ENCODE peak calls at places on chromosomes 3 and 15, in eight cellular contexts. J is A673, M is SJSA1, L is neural progenitor cell, N is psoas muscle, W is AG04450, O is fibroblast of lung, K is breast epithelium. Q is an unnamed sample. For H3K9me3, the result is how much of the 10 kb centered on the place peaks cover.

GRCh38 chr3:151135548-151136337 is 50.3 kb downstream of the MED12L start:
- DNase-seq in N (no peak), L (no peak), W (no peak), K (no peak), O (peak), M (no peak), J (no peak), Q (no peak)

GRCh38 chr15:41838400-41838897 is at the start of gene PLA2G4B:
- DNase-seq in K (peak), W (no peak), J (no peak), O (no peak), L (no peak), N (peak), M (no peak), Q (no peak)

GRCh38 chr15:64895285-64896065 is 16.2 kb upstream of the ANKDD1A start:
- DNase-seq in L (no peak), M (no peak), J (peak), O (no peak), W (no peak), K (no peak), N (no peak), Q (peak)

GRCh38 chr3:15326037-15326436 is 6.3 kb downstream of the SH3BP5 start:
- DNase-seq in N (peak), W (no peak), L (no peak), K (no peak), J (no peak), M (no peak), O (no peak), Q (no peak)

GRCh38 chr15:99582508-99582960 is 16.8 kb downstream of the MEF2A start:
- DNase-seq in N (no peak), K (no peak), W (no peak), O (no peak), L (no peak), J (peak), M (no peak), Q (no peak)

GRCh38 chr3:38519651-38520050 is 23.5 kb downstream of the EXOG start:
- DNase-seq in M (no peak), K (no peak), N (no peak), O (no peak), W (no peak), J (peak), L (no peak), Q (no peak)

GRCh38 chr15:40291088-40291574 is 8.3 kb upstream of the ANKRD63 start:
- DNase-seq in L (peak), K (no peak), W (peak), N (no peak), J (peak), M (no peak), O (peak), Q (no peak)

GRCh38 chr3:23440416-23441294 is 237.5 kb downstream of the UBE2E2 start:
- DNase-seq in K (no peak), L (no peak), N (no peak), O (no peak), J (no peak), M (no peak), W (no peak), Q (peak)

GRCh38 chr3:152459572-152459971 is 190.8 kb downstream of the MBNL1 start:
- DNase-seq in M (no peak), O (no peak), W (no peak), L (no peak), J (no peak), N (no peak), K (no peak), Q (no peak)

GRCh38 chr3:7504886-7505775 is 644.2 kb downstream of the GRM7 start:
- DNase-seq in K (no peak), W (no peak), M (peak), J (peak), O (peak), N (peak), L (no peak), Q (no peak)

GRCh38 chr15:34726407-34727100 is 28.2 kb downstream of the GJD2 start:
- DNase-seq in K (no peak), M (peak), J (no peak), W (peak), N (no peak), O (peak), L (no peak), Q (no peak)

GRCh38 chr3:25604107-25604805 is 60.5 kb downstream of the TOP2B start:
- DNase-seq in W (peak), K (no peak), L (no peak), N (no peak), O (peak), M (no peak), J (peak), Q (no peak)

GRCh38 chr15:67240235-67241131 is 14.0 kb downstream of the AAGAB start:
- DNase-seq in J (no peak), N (no peak), W (no peak), L (no peak), M (no peak), O (no peak), K (no peak), Q (peak)

GRCh38 chr15:50830477-50831354 is 65.2 kb upstream of the SPPL2A start:
- DNase-seq in O (peak), W (no peak), M (no peak), K (no peak), J (no peak), N (no peak), L (no peak), Q (no peak)

GRCh38 chr15:98076021-98076816 is 115.7 kb downstream of the ARRDC4 start:
- DNase-seq in L (no peak), W (no peak), O (peak), N (no peak), J (no peak), M (no peak), K (no peak), Q (no peak)

GRCh38 chr3:99410789-99411311 is 227.5 kb upstream of the COL8A1 start:
- DNase-seq in J (no peak), O (peak), L (peak), N (no peak), W (no peak), K (no peak), M (peak), Q (no peak)

GRCh38 chr3:133859381-133860245 is 36.1 kb downstream of the RAB6B start:
- DNase-seq in O (no peak), N (no peak), L (no peak), M (no peak), W (no peak), J (no peak), K (no peak), Q (no peak)

GRCh38 chr15:101043911-101044624 is 124.9 kb downstream of the LRRK1 start:
- DNase-seq in N (no peak), K (no peak), J (no peak), L (no peak), O (no peak), M (peak), W (no peak), Q (no peak)

GRCh38 chr3:9951126-9951525 is 1.1 kb downstream of the PRRT3 start:
- DNase-seq in J (no peak), O (no peak), W (no peak), L (no peak), M (no peak), N (no peak), K (no peak), Q (peak)

GRCh38 chr3:151008699-151009098 is 36.2 kb upstream of the CLRN1 start:
- DNase-seq in N (no peak), J (peak), O (peak), M (no peak), W (peak), K (no peak), L (peak), Q (no peak)

GRCh38 chr15:41990243-41990605 is 17.9 kb upstream of the EHD4 start:
- DNase-seq in O (no peak), J (no peak), W (no peak), M (no peak), L (no peak), N (peak), K (no peak), Q (peak)

GRCh38 chr15:76335851-76336253 is 721 bp upstream of the ISL2 start:
- DNase-seq in W (no peak), O (no peak), K (no peak), J (no peak), M (peak), L (peak), N (no peak), Q (peak)

GRCh38 chr3:194497799-194498575 is 11.2 kb upstream of the ATP13A3 start:
- DNase-seq in N (peak), M (no peak), W (no peak), O (no peak), J (no peak), K (no peak), L (no peak), Q (no peak)

GRCh38 chr3:99548674-99549073 is 89.7 kb upstream of the COL8A1 start:
- DNase-seq in N (no peak), M (no peak), K (no peak), L (no peak), J (no peak), O (no peak), W (no peak), Q (no peak)

GRCh38 chr3:186746008-186746407 is 28.8 kb downstream of the KNG1 start:
- DNase-seq in M (peak), J (peak), K (no peak), N (no peak), L (peak), W (peak), O (peak), Q (no peak)

GRCh38 chr3:184662192-184662591 is 49.7 kb downstream of the MAGEF1 start:
- DNase-seq in M (no peak), N (no peak), K (no peak), O (peak), W (no peak), L (no peak), J (no peak), Q (no peak)

GRCh38 chr3:187913617-187914033 is 168.4 kb upstream of the BCL6 start:
- DNase-seq in M (peak), J (no peak), N (no peak), W (peak), L (no peak), K (no peak), O (peak), Q (peak)

GRCh38 chr3:30124435-30125390 is 481.7 kb upstream of the TGFBR2 start:
- DNase-seq in K (no peak), L (peak), W (peak), J (peak), N (no peak), M (no peak), O (peak), Q (no peak)

GRCh38 chr3:31606453-31606852 is 73.7 kb downstream of the STT3B start:
- DNase-seq in L (peak), O (no peak), N (no peak), M (no peak), K (no peak), J (no peak), W (no peak), Q (peak)

GRCh38 chr3:112856537-112856936 is 9.9 kb upstream of the CD200R1L start:
- DNase-seq in M (no peak), J (peak), W (no peak), L (no peak), N (no peak), K (no peak), O (peak), Q (peak)

GRCh38 chr15:60553163-60553562 is 74.2 kb upstream of the ICE2 start:
- DNase-seq in K (no peak), L (no peak), M (no peak), N (peak), J (no peak), O (no peak), W (no peak), Q (no peak)

GRCh38 chr15:60552224-60552623 is 73.3 kb upstream of the ICE2 start:
- DNase-seq in J (no peak), W (no peak), L (no peak), M (no peak), N (no peak), K (no peak), O (no peak), Q (no peak)

GRCh38 chr15:60555814-60556213 is 76.9 kb upstream of the ICE2 start:
- DNase-seq in N (no peak), L (no peak), M (no peak), W (no peak), O (no peak), K (no peak), J (no peak), Q (no peak)

GRCh38 chr15:60555291-60555690 is 76.3 kb upstream of the ICE2 start:
- DNase-seq in W (no peak), K (no peak), L (no peak), M (no peak), N (no peak), O (no peak), J (no peak), Q (no peak)

GRCh38 chr15:60554494-60554893 is 75.6 kb upstream of the ICE2 start:
- DNase-seq in O (no peak), J (no peak), K (no peak), M (no peak), N (no peak), W (no peak), L (no peak), Q (no peak)
- H3K9me3 ChIP-seq in O (under half), J (under half), K (under half), M (under half), N (under half), W (under half), L (under half), Q (under half)

DNA sequence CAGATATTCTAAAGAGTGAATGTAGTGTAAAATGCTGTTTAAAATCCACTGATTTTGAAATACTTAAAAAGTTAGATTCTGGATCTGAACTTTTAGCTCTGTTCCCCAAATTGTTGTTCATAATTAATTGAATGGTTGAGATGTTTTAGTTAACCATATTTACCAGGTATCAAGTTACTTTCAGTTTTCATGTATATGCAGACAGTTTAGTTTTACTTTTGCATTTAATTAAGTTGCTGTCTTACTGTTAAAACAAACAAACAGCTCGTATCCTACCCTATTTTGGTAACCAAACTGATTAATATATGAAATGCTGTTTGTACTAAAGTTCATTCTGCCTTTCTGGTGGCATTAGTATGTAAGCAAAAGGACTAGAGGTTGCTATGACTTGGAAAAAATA is 39.3 kb upstream of the SCAANT1 start:
- DNase-seq in L (no peak), K (no peak), J (no peak), N (no peak), M (no peak), O (no peak), W (no peak), Q (no peak)
- H3K27ac ChIP-seq in L (peak), K (no peak), J (no peak), N (no peak), M (no peak), O (no peak), W (no peak), Q (no peak)

GRCh38 chr3:51808920-51809319 is 29.9 kb upstream of the IQCF6 start:
- DNase-seq in N (no peak), W (no peak), M (no peak), K (no peak), L (no peak), O (no peak), J (no peak), Q (no peak)
- H3K9me3 ChIP-seq in N (under half), W (under half), M (under half), K (under half), L (under half), O (under half), J (under half), Q (under half)

GRCh38 chr3:169399068-169399467 is 264.4 kb downstream of the MECOM start:
- DNase-seq in M (no peak), J (no peak), W (no peak), K (no peak), L (no peak), N (no peak), O (no peak), Q (no peak)
- H3K27ac ChIP-seq in M (no peak), J (no peak), W (no peak), K (no peak), L (no peak), N (no peak), O (no peak), Q (no peak)

GRCh38 chr15:25170113-25170731 is 215.4 kb downstream of the SNRPN start:
- DNase-seq in L (no peak), K (peak), J (no peak), W (no peak), N (peak), O (no peak), M (no peak), Q (no peak)
- H3K9me3 ChIP-seq in L (under half), K (half or more), J (under half), W (half or more), N (under half), O (under half), M (under half), Q (under half)